ENCODE peak calls at places on chromosomes 1 and 21, in six cellular contexts. D, O, C, E, A and J are unnamed samples.
A peak's percentile ranks its signal among the peaks of the same experiment; 100 is the strongest.

GRCh38 chr1:119290297-119290696 is 78.3 kb upstream of the HAO2 start:
- DNase-seq in D (no peak), A (no peak), O (no peak), C (no peak), E (no peak), J (no peak)

GRCh38 chr1:244280859-244281258 is 170.8 kb downstream of the ADSS2 start:
- DNase-seq in A (no peak), O (no peak), D (no peak), E (no peak), C (no peak), J (no peak)

GRCh38 chr1:208431721-208432120 is 187.5 kb upstream of the PLXNA2 start:
- DNase-seq in O (no peak), A (no peak), E (no peak), D (no peak), C (no peak), J (no peak)

GRCh38 chr1:176450526-176450925 is 12.4 kb upstream of the PAPPA2 start:
- DNase-seq in D (no peak), C (no peak), O (no peak), A (no peak), E (no peak), J (no peak)

GRCh38 chr21:31117046-31117916 is 79.0 kb upstream of the KRTAP19-8 start:
- DNase-seq in C (no peak), O (no peak), A (no peak), D (no peak), E (no peak), J (no peak)

GRCh38 chr1:26831059-26831458 is 4.6 kb downstream of the ZDHHC18 start:
- DNase-seq in D (no peak), O (no peak), C (no peak), A (no peak), E (no peak), J (no peak)

GRCh38 chr1:212606734-212607205 is 1.8 kb upstream of the ATF3 start:
- DNase-seq in A (peak; percentile 21), O (peak; percentile 24), E (peak; percentile 88), C (peak; percentile 47), D (no peak), J (peak; percentile 47)

GRCh38 chr1:34690269-34690668 is 64.6 kb upstream of the GJB5 start:
- DNase-seq in A (no peak), E (no peak), O (no peak), C (no peak), D (no peak), J (no peak)

GRCh38 chr1:94895518-94895917 is 31.4 kb downstream of the CNN3 start:
- DNase-seq in D (no peak), E (no peak), C (no peak), O (no peak), A (no peak), J (no peak)

GRCh38 chr1:35269190-35269988 is 880 bp downstream of the ZMYM4 start:
- DNase-seq in D (no peak), O (no peak), C (no peak), A (no peak), E (peak; percentile 4), J (no peak)

GRCh38 chr1:56484695-56485094 is 94.7 kb downstream of the PLPP3 start:
- DNase-seq in D (no peak), C (no peak), A (no peak), E (no peak), O (no peak), J (no peak)

GRCh38 chr1:6373961-6374720 is 19.4 kb downstream of the ACOT7 start:
- DNase-seq in O (no peak), C (no peak), D (no peak), A (no peak), E (peak; percentile 83), J (no peak)

GRCh38 chr1:213186168-213186567 is 135.1 kb downstream of the RPS6KC1 start:
- DNase-seq in E (no peak), D (no peak), O (no peak), C (no peak), A (no peak), J (no peak)

GRCh38 chr1:207815466-207815865 is 63.6 kb downstream of the CD46 start:
- DNase-seq in E (peak; percentile 6), C (no peak), D (no peak), O (peak; percentile 55), A (no peak), J (no peak)

GRCh38 chr1:185996211-185996610 is 262.0 kb downstream of the HMCN1 start:
- DNase-seq in A (peak; percentile 18), O (peak; percentile 26), C (no peak), E (no peak), D (peak; percentile 74), J (no peak)

GRCh38 chr1:58900401-58900800 is 116.6 kb upstream of the JUN start:
- DNase-seq in C (no peak), E (no peak), D (no peak), O (no peak), A (no peak), J (no peak)

DNA sequence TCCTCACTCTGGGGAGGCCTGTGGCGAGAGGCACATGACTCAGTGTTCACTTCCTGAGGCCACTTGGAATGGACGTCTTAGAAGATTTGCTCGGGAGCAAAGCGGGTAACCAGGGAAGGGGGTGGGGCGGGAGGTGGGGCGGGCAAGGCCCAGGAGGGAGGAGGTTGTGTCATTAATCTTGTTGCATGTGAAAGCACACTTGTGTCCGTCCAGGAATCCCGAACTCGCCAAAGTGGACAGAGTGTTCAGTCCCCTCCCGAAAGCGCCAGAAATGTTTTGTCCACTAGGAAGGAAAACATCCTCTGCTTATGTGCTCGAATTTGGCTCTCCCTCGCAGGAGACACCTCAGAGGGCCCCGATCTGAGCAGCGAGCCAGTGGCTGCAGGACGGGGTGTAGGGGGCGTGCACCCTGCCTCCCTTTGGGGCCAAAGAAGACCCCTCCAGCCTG is 84.2 kb downstream of the SPSB1 start:
- DNase-seq in C (no peak), O (peak; percentile 93), E (no peak), D (no peak), A (peak; percentile 69), J (no peak)
- H3K4me1 ChIP-seq in C (no peaks in the 10 kb centered on the region), O (peaks cover 34% of the 10 kb centered on the region), E (no peaks in the 10 kb centered on the region), D (no peaks in the 10 kb centered on the region), A (peaks cover 14% of the 10 kb centered on the region), J (no peaks in the 10 kb centered on the region)

GRCh38 chr1:209653915-209654351 is 1.7 kb upstream of the LAMB3 start:
- DNase-seq in E (peak; percentile 80), O (no peak), A (no peak), C (no peak), D (no peak), J (no peak)
- H3K27ac ChIP-seq in E (peak overlapping the region; percentile 93), O (no peak overlapping the region), A (no peak overlapping the region), C (no peak overlapping the region), D (peak overlapping the region; percentile 94), J (no peak overlapping the region)

DNA sequence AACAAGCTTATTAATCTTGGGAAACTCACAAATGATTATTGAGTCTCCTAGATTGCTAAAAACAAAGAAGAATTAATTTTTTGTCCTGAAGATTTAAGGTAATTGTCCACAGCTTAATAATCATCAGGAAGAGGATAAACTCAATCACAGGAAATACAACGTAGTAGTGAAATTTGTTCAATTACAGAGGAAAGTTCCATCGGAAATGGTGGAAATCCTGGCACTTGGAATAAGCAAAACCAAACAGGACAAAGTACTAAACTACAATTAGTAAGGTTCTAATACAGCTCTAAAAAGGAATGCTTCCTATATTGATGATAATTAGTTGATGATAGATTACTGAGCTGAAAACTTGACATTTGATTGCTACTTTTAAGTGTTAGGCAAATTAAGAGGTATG is 485.4 kb downstream of the USP25 start:
- DNase-seq in D (no peak), E (no peak), A (no peak), O (no peak), C (no peak), J (no peak)
- H3K4me3 ChIP-seq in D (no peak overlapping the region), E (no peak overlapping the region), A (no peak overlapping the region), O (no peak overlapping the region), C (no peak overlapping the region), J (no peak overlapping the region)

DNA sequence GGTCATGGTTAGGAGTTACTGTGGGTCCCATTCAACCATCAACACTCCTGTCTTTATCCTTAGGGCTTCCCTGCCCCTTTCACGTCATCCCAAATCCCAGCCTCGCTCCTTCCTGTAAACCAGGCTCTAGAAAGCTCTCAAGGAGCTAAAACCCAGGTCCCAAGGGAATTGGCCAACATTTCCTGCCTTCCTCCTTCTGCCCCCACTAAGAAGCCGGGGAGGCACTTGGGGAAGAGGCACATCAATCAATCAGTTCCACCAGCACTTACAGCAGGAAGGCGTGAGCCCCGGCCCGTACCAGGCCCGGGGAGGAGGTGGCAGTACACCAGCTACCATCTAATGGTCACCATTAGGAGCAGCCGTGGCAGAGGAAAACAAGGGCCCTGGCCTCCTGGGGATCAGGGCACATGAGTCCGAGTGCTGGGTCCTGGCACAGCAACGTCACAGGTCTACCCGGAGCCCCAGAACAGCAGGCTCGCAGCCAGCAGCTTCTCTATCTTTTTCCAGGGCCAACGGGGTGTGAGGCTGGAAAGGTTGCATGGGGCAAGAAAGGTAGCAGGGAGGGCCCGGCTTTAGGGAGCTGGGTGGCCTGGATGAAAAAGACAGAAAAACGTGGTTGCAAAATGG is 108.6 kb downstream of the CASZ1 start:
- DNase-seq in C (no peak), D (no peak), E (no peak), A (no peak), O (no peak), J (no peak)
- H3K4me1 ChIP-seq in C (peaks cover 12% of the 10 kb centered on the region), D (no peaks in the 10 kb centered on the region), E (peaks cover 76% of the 10 kb centered on the region), A (peaks cover 27% of the 10 kb centered on the region), O (peaks cover 98% of the 10 kb centered on the region), J (peaks cover 11% of the 10 kb centered on the region)

GRCh38 chr1:168477792-168478191 is 66.0 kb downstream of the XCL2 start:
- DNase-seq in D (no peak), E (no peak), A (no peak), O (no peak), C (no peak), J (no peak)

GRCh38 chr1:168474322-168474721 is 69.5 kb downstream of the XCL2 start:
- DNase-seq in A (no peak), O (no peak), E (no peak), D (no peak), C (no peak), J (no peak)

GRCh38 chr1:168480997-168481396 is 62.8 kb downstream of the XCL2 start:
- DNase-seq in D (no peak), C (no peak), E (no peak), O (no peak), A (no peak), J (no peak)

GRCh38 chr1:168473164-168473563 is 70.6 kb downstream of the XCL2 start:
- DNase-seq in O (no peak), C (no peak), A (no peak), E (no peak), D (no peak), J (no peak)

GRCh38 chr1:168476588-168477379 is 67.0 kb downstream of the XCL2 start:
- DNase-seq in O (no peak), E (no peak), A (no peak), D (peak; percentile 69), C (no peak), J (no peak)
- H3K27ac ChIP-seq in O (no peak overlapping the region), E (no peak overlapping the region), A (no peak overlapping the region), D (peak overlapping the region; percentile 80), C (no peak overlapping the region), J (no peak overlapping the region)

GRCh38 chr1:162663589-162664030 is 31.3 kb downstream of the DDR2 start:
- DNase-seq in O (peak; percentile 21), E (no peak), A (no peak), D (no peak), C (no peak), J (no peak)
- H3K4me3 ChIP-seq in O (no peak overlapping the region), E (no peak overlapping the region), A (no peak overlapping the region), D (no peak overlapping the region), C (peak overlapping the region; percentile 10), J (no peak overlapping the region)

DNA sequence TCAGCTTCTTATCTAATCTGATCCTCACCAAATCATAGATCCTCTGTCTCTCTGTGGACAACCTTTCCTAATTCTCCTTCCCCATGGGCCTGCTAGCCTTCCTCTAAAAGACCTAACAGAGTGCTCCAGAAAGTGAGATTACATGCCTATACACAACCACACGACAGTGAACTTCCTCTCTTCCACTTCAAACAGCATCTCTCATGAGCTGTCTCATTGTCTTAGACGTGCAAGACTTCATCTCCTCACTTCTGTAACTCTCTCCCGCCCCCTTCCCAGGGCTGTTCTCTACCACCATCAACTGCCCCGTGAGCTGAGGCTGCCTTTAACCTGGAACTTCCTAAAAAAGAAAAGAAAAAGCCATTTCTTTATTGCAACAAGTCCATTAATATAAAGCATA is 14.1 kb upstream of the A3GALT2 start:
- DNase-seq in E (no peak), D (no peak), O (no peak), C (no peak), A (no peak), J (no peak)
- H3K4me1 ChIP-seq in E (peaks cover 56% of the 10 kb centered on the region), D (peaks cover 49% of the 10 kb centered on the region), O (peaks cover 93% of the 10 kb centered on the region), C (peaks cover 62% of the 10 kb centered on the region), A (peaks cover 75% of the 10 kb centered on the region), J (no peaks in the 10 kb centered on the region)